ENCODE peak calls at places on chromosomes 7 and 10, in nine cellular contexts. R is fibroblast of mammary gland; B is endothelial cell; S is fibroblast of lung; X is stomach; Q is CD4-positive, alpha-beta T cell; N is HFFc6; W is psoas muscle; I is brain microvascular endothelial cell. A is an unnamed sample.
A peak's percentile ranks its signal among the peaks of the same experiment; 100 is the strongest.

GRCh38 chr10:123860209-123860608 is 31.4 kb downstream of the CPXM2 start:
- DNase-seq in B (no peak), Q (no peak), R (no peak), I (no peak), W (no peak), X (no peak), S (no peak), N (no peak), A (no peak)

GRCh38 chr10:31816318-31816717 is 112.3 kb downstream of the ARHGAP12 start:
- DNase-seq in W (no peak), N (peak; percentile 69), S (no peak), R (no peak), X (no peak), B (no peak), I (peak; percentile 68), Q (no peak), A (no peak)

GRCh38 chr10:79234391-79235318 is 112.6 kb upstream of the PPIF start:
- DNase-seq in X (no peak), I (no peak), N (peak; percentile 8), Q (no peak), B (no peak), W (no peak), R (peak; percentile 30), S (no peak), A (no peak)

GRCh38 chr10:75404335-75405200 is 3.0 kb upstream of the ZNF503 start:
- DNase-seq in X (peak; percentile 56), N (no peak), I (no peak), Q (no peak), R (no peak), W (no peak), B (peak; percentile 56), S (no peak), A (no peak)

GRCh38 chr7:127900735-127901685 is 130.2 kb downstream of the LRRC4 start:
- DNase-seq in I (no peak), N (no peak), S (no peak), B (peak; percentile 17), R (no peak), Q (no peak), W (no peak), X (peak; percentile 39), A (no peak)

GRCh38 chr10:95496246-95496911 is 64.8 kb downstream of the SORBS1 start:
- DNase-seq in S (no peak), W (no peak), I (no peak), Q (no peak), N (no peak), R (no peak), B (no peak), X (no peak), A (no peak)

GRCh38 chr10:126243306-126243705 is 145.0 kb downstream of the ADAM12 start:
- DNase-seq in S (no peak), Q (no peak), R (peak; percentile 40), X (no peak), I (no peak), W (no peak), B (no peak), N (no peak), A (no peak)

GRCh38 chr7:1899951-1900762 is 230.1 kb downstream of the ELFN1 start:
- DNase-seq in W (peak; percentile 35), I (no peak), S (no peak), X (no peak), B (no peak), R (no peak), N (no peak), Q (no peak), A (no peak)

GRCh38 chr7:116582806-116583444 is 58.1 kb downstream of the CAV1 start:
- DNase-seq in R (peak; percentile 89), B (no peak), X (no peak), N (peak; percentile 98), W (peak; percentile 56), S (peak; percentile 40), Q (no peak), I (peak; percentile 89), A (no peak)

GRCh38 chr7:143299346-143299745 is 11.2 kb downstream of the CASP2 start:
- DNase-seq in W (no peak), S (peak; percentile 29), I (no peak), B (no peak), X (no peak), N (peak; percentile 74), Q (no peak), R (peak; percentile 49), A (no peak)

GRCh38 chr10:87670591-87670990 is 10.9 kb downstream of the PAPSS2 start:
- DNase-seq in X (no peak), B (no peak), R (peak; percentile 53), S (no peak), I (no peak), Q (no peak), N (peak; percentile 72), W (no peak), A (no peak)

GRCh38 chr7:112105584-112106540 is 100.3 kb downstream of the DOCK4 start:
- DNase-seq in B (no peak), R (no peak), X (no peak), S (no peak), N (no peak), W (no peak), I (no peak), Q (no peak), A (no peak)

GRCh38 chr10:109924947-109925620 is 1.8 kb upstream of the XPNPEP1 start:
- DNase-seq in I (no peak), W (no peak), B (no peak), Q (no peak), X (no peak), S (no peak), N (no peak), R (no peak), A (no peak)

GRCh38 chr7:52475192-52475591 is 560.2 kb upstream of the POM121L12 start:
- DNase-seq in I (no peak), R (no peak), N (no peak), X (no peak), W (no peak), B (no peak), Q (no peak), S (no peak), A (no peak)

GRCh38 chr7:43636093-43636492 is 53.2 kb downstream of the STK17A start:
- DNase-seq in I (peak; percentile 49), W (no peak), N (peak; percentile 42), S (peak; percentile 32), X (no peak), Q (no peak), B (no peak), R (peak; percentile 55), A (no peak)

GRCh38 chr7:30155481-30155880 is 20.7 kb downstream of the MTURN start:
- DNase-seq in W (no peak), N (no peak), I (no peak), R (no peak), S (no peak), Q (no peak), B (no peak), X (no peak), A (no peak)

GRCh38 chr10:44982496-44982895 is 3.9 kb upstream of the DEPP1 start:
- DNase-seq in B (no peak), S (no peak), Q (peak; percentile 22), W (no peak), N (no peak), R (no peak), I (no peak), X (no peak), A (no peak)

GRCh38 chr7:41987-42386 is 150.4 kb upstream of the FAM20C start:
- DNase-seq in Q (no peak), R (peak; percentile 24), W (peak; percentile 2), N (no peak), X (no peak), B (no peak), I (no peak), S (peak; percentile 12), A (no peak)

GRCh38 chr7:151705744-151706567 is 171.0 kb downstream of the PRKAG2 start:
- DNase-seq in W (peak; percentile 76), I (peak; percentile 45), Q (no peak), B (peak; percentile 52), S (peak; percentile 71), N (peak; percentile 36), X (no peak), R (peak; percentile 57), A (peak; percentile 27)
- TF ChIP-seq CTCF in W (peak; percentile 42), I (peak; percentile 79), Q (no peak), B (peak; percentile 35), S (peak; percentile 69), N (peak; percentile 78), X (peak; percentile 26), R (peak; percentile 55), A (peak; percentile 65)

GRCh38 chr10:70568113-70568512 is 34.4 kb downstream of the PRF1 start:
- DNase-seq in B (no peak), R (no peak), I (no peak), Q (no peak), S (no peak), N (no peak), W (no peak), X (no peak), A (no peak)

GRCh38 chr10:70573599-70574506 is 28.7 kb downstream of the PRF1 start:
- DNase-seq in W (no peak), S (no peak), B (no peak), I (no peak), N (no peak), Q (no peak), X (no peak), R (no peak), A (no peak)

GRCh38 chr10:70568781-70569495 is 33.6 kb downstream of the PRF1 start:
- DNase-seq in Q (no peak), X (no peak), R (no peak), N (no peak), B (no peak), W (peak; percentile 31), S (no peak), I (no peak), A (no peak)

GRCh38 chr10:70571636-70572439 is 30.7 kb downstream of the PRF1 start:
- DNase-seq in N (no peak), Q (no peak), S (no peak), B (no peak), I (no peak), X (no peak), R (no peak), W (no peak), A (no peak)

GRCh38 chr10:70571236-70571635 is 31.3 kb downstream of the PRF1 start:
- DNase-seq in B (no peak), S (no peak), N (no peak), I (no peak), W (no peak), Q (no peak), R (no peak), X (no peak), A (no peak)
- TF ChIP-seq CTCF in B (no peak), S (no peak), N (no peak), I (no peak), W (no peak), Q (no peak), R (no peak), X (no peak), A (no peak)

DNA sequence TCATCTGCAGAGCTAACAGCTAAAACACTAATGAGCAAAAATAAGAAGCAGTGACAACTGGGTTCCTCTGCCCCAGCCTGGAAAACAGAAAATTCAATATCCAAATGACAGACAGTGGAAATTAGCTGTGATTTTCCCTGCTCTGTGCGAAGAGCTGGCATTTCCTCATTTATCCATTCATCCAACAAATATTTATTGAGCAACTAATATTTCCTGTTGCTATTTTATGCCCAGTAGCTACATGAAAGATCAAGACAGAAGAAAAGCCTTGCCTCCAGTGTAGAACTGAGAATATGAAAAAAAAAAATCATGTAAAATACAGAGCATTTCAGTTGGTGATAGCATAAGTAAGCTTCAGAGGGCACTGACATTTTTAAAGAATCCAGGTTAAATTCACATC is 140.9 kb downstream of the ABCA13 start:
- DNase-seq in Q (no peak), N (no peak), S (no peak), I (no peak), X (no peak), W (no peak), R (peak; percentile 5), B (no peak), A (no peak)
- TF ChIP-seq CTCF in Q (no peak), N (no peak), S (no peak), I (no peak), X (no peak), W (no peak), R (no peak), B (no peak), A (no peak)

GRCh38 chr10:127757033-127757432 is 20.0 kb downstream of the FOXI2 start:
- DNase-seq in R (no peak), B (no peak), S (no peak), N (no peak), W (no peak), Q (no peak), X (no peak), I (no peak), A (peak; percentile 6)
- TF ChIP-seq CTCF in R (no peak), B (no peak), S (no peak), N (no peak), W (no peak), Q (no peak), X (no peak), I (peak; percentile 23), A (peak; percentile 28)